ENCODE peak calls at places on chromosomes 5 and 9, in six cellular contexts. F, Y, B, O, M and A are unnamed samples.
A peak's percentile ranks its signal among the peaks of the same experiment; 100 is the strongest.

GRCh38 chr9:447230-448025 is 232.8 kb downstream of the DOCK8 start:
- DNase-seq in B (no peak), M (no peak), F (no peak), O (no peak), Y (peak; percentile 55), A (peak; percentile 16)

GRCh38 chr5:156414381-156414780 is 87.4 kb downstream of the SGCD start:
- DNase-seq in M (no peak), B (no peak), Y (no peak), F (no peak), O (no peak), A (no peak)

GRCh38 chr9:121292051-121292450 is 24.1 kb downstream of the GSN start:
- DNase-seq in M (no peak), O (no peak), F (no peak), Y (no peak), B (no peak), A (no peak)

GRCh38 chr9:97903168-97903567 is 19.1 kb downstream of the TRMO start:
- DNase-seq in Y (no peak), O (no peak), M (no peak), F (no peak), B (no peak), A (no peak)

GRCh38 chr5:40410231-40410861 is 269.4 kb upstream of the PTGER4 start:
- DNase-seq in F (no peak), B (no peak), Y (no peak), O (no peak), M (no peak), A (no peak)

GRCh38 chr9:131578778-131579504 is 33.6 kb downstream of the PRRT1B start:
- DNase-seq in O (no peak), F (peak; percentile 16), Y (no peak), M (no peak), B (peak; percentile 56), A (no peak)

GRCh38 chr9:101639301-101639700 is 44.5 kb upstream of the PPP3R2 start:
- DNase-seq in M (no peak), O (no peak), Y (no peak), B (no peak), F (no peak), A (no peak)

GRCh38 chr9:133485531-133486260 is 6.8 kb upstream of the SLC2A6 start:
- DNase-seq in O (no peak), Y (no peak), B (no peak), M (no peak), F (no peak), A (peak; percentile 29)

GRCh38 chr5:89450149-89450538 is 567.2 kb upstream of the MEF2C start:
- DNase-seq in O (no peak), F (no peak), B (no peak), Y (no peak), M (no peak), A (no peak)
- TF ChIP-seq CHD2 in O (no peak), F (no peak), B (no peak), Y (no peak), M (no peak), A (no peak)

DNA sequence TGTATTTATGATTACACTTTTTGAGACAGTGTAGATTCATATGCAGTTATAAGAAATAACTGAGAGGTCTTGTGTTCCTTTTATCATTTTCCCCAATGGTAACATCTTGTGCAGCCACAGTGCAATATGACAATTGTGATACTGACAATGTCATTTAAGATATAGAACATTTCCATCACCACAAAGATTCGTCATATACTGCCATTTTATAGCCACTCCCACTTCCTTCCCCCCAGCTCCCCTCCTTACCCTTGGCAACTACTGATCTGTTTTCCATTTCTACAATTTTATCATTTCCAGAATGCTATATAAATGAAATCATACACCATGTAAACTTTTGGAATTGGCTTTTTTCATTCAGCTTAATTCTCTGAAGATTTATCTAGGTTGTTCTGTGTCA is 53.8 kb downstream of the NR2F1 start:
- DNase-seq in O (no peak), M (no peak), B (no peak), Y (no peak), F (no peak), A (no peak)
- TF ChIP-seq EP300 in O (no peak), M (no peak), B (no peak), Y (no peak), F (no peak), A (no peak)

DNA sequence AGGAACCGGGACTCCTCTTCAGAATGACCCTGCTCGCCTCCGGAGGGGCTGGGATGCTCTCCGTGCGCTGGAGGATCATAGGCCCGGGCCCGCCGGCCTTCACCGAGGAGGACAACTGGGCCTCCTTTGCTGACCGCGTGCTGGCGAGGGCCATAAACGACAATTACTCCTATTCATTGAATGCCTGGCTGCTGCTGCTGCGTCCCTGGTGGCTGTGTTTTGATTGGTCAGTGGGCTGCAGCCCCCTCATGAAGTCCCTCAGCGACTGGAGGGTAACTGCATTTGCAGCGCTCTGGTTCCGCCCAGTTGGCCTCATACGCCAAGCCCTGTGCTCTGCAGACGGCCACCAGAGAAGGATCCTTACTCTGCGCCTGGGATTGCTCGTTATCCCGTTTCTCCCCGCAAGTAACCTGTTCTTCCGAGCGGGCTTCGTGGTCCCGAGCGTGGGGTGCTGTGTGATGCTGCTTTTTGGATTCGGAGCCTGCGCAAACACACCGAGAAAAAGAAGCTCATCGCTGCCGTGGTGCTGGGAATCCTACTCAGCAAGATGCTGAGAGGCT is 16.6 kb downstream of the OR2V1 start:
- DNase-seq in O (no peak), B (no peak), F (no peak), M (no peak), Y (no peak), A (no peak)
- H3K4me3 ChIP-seq in O (no peak overlapping the region), B (no peak overlapping the region), F (no peak overlapping the region), M (peak overlapping the region; percentile 56), Y (no peak overlapping the region), A (no peak overlapping the region)

GRCh38 chr5:143315929-143316328 is 87.6 kb downstream of the NR3C1 start:
- DNase-seq in B (no peak), M (no peak), Y (no peak), O (no peak), F (no peak), A (no peak)
- TF ChIP-seq CHD2 in B (no peak), M (no peak), Y (no peak), O (no peak), F (no peak), A (no peak)